ENCODE peak calls at places on chromosomes 1 and 21, in nine cellular contexts. J is right atrium auricular region; X is IMR-90; T is HCT116; P is effector memory CD4-positive, alpha-beta T cell; M is uterus; K is astrocyte; L is right lobe of liver; U is AG04450. V is an unnamed sample.

GRCh38 chr1:43466403-43466802 is 12.7 kb upstream of the HYI start:
- DNase-seq in J (no peak), X (no peak), T (no peak), P (no peak), M (no peak), K (peak; percentile 38), L (no peak), U (no peak), V (no peak)

GRCh38 chr1:234612352-234613127 is 2.6 kb upstream of the IRF2BP2 start:
- DNase-seq in J (peak; percentile 94), X (peak; percentile 99), T (peak; percentile 97), P (peak; percentile 66), M (peak; percentile 89), K (peak; percentile 99), L (peak; percentile 93), U (peak; percentile 98), V (peak; percentile 62)

GRCh38 chr1:163320891-163321290 is 863 bp upstream of the NUF2 start:
- DNase-seq in J (no peak), X (no peak), T (no peak), P (no peak), M (no peak), K (no peak), L (no peak), U (no peak), V (no peak)

GRCh38 chr1:164064501-164064900 is 494.5 kb upstream of the PBX1 start:
- DNase-seq in J (no peak), X (no peak), T (no peak), P (no peak), M (no peak), K (no peak), L (no peak), U (no peak), V (no peak)

GRCh38 chr1:33982419-33982818 is 118.5 kb downstream of the HMGB4 start:
- DNase-seq in J (no peak), X (no peak), T (no peak), P (no peak), M (no peak), K (no peak), L (no peak), U (no peak), V (no peak)

GRCh38 chr1:224678168-224678567 is 62.1 kb downstream of the CNIH3 start:
- DNase-seq in J (no peak), X (no peak), T (no peak), P (no peak), M (no peak), K (no peak), L (no peak), U (no peak), V (no peak)

GRCh38 chr1:43199093-43199726 is 27.1 kb downstream of the CFAP57 start:
- DNase-seq in J (no peak), X (no peak), T (no peak), P (no peak), M (no peak), K (no peak), L (no peak), U (no peak), V (no peak)

GRCh38 chr1:91924146-91924545 is 25.1 kb upstream of the BRDT start:
- DNase-seq in J (no peak), X (peak; percentile 91), T (no peak), P (no peak), M (no peak), K (peak; percentile 86), L (no peak), U (peak; percentile 51), V (no peak)

GRCh38 chr21:37257526-37257966 is 9.6 kb downstream of the VPS26C start:
- DNase-seq in J (no peak), X (peak; percentile 24), T (no peak), P (no peak), M (peak; percentile 22), K (peak; percentile 24), L (peak; percentile 68), U (no peak), V (peak; percentile 51)

GRCh38 chr1:203282720-203283542 is 22.4 kb upstream of the BTG2 start:
- DNase-seq in J (peak; percentile 56), X (no peak), T (no peak), P (no peak), M (no peak), K (no peak), L (no peak), U (no peak), V (no peak)

GRCh38 chr1:231937013-231937754 is 310.6 kb downstream of the DISC1 start:
- DNase-seq in J (no peak), X (no peak), T (no peak), P (no peak), M (peak; percentile 17), K (no peak), L (no peak), U (no peak), V (no peak)

GRCh38 chr1:178940022-178940765 is 69.3 kb upstream of the ANGPTL1 start:
- DNase-seq in J (peak; percentile 53), X (peak; percentile 89), T (no peak), P (no peak), M (no peak), K (peak; percentile 75), L (no peak), U (peak; percentile 46), V (no peak)

GRCh38 chr1:99806882-99807281 is 40.4 kb upstream of the FRRS1 start:
- DNase-seq in J (no peak), X (no peak), T (no peak), P (no peak), M (no peak), K (no peak), L (no peak), U (no peak), V (no peak)

GRCh38 chr1:30478288-30478687 is 245.1 kb downstream of the MATN1 start:
- DNase-seq in J (no peak), X (no peak), T (no peak), P (no peak), M (no peak), K (no peak), L (no peak), U (no peak), V (no peak)

GRCh38 chr1:22143065-22143514 is at the start of gene WNT4:
- DNase-seq in J (no peak), X (no peak), T (no peak), P (peak; percentile 5), M (peak; percentile 54), K (peak; percentile 4), L (no peak), U (no peak), V (peak; percentile 24)

GRCh38 chr1:79777481-79778219 is 771.1 kb upstream of the ADGRL4 start:
- DNase-seq in J (no peak), X (no peak), T (no peak), P (no peak), M (no peak), K (no peak), L (no peak), U (no peak), V (no peak)

GRCh38 chr1:45485949-45486348 is 5.0 kb downstream of the TESK2 start:
- DNase-seq in J (no peak), X (no peak), T (no peak), P (no peak), M (no peak), K (no peak), L (no peak), U (no peak), V (no peak)

GRCh38 chr1:50853325-50853724 is 106.7 kb downstream of the FAF1 start:
- DNase-seq in J (no peak), X (no peak), T (no peak), P (no peak), M (no peak), K (no peak), L (no peak), U (no peak), V (no peak)

GRCh38 chr21:43299441-43300277 is 127.3 kb downstream of the SIK1 start:
- DNase-seq in J (peak; percentile 80), X (no peak), T (no peak), P (no peak), M (no peak), K (no peak), L (peak; percentile 46), U (no peak), V (no peak)

DNA sequence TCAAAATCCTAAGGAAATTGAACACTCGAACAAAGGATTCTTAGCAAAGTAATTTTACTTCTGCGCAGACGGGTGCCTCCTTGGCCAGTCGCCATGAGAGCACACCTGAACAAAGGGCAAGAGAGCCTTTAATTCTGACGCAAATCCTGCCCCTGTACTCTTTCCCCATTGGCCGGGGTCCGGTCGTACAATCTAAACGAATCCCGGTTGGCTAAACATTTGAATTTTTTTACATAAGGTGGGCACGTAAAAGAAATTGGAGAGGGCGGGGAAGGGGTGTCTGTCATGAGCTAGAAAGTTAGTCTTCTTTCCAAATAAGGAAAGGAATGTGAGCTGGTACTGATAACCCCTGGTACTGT is 8.2 kb upstream of the IL22RA1 start:
- DNase-seq in J (no peak), X (no peak), T (no peak), P (no peak), M (no peak), K (no peak), L (peak; percentile 81), U (no peak), V (no peak)
- H3K4me3 ChIP-seq in J (no peak overlapping the region), X (no peak overlapping the region), T (no peak overlapping the region), P (no peak overlapping the region), M (no peak overlapping the region), K (no peak overlapping the region), L (peak overlapping the region; percentile 17), U (no peak overlapping the region), V (no peak overlapping the region)

DNA sequence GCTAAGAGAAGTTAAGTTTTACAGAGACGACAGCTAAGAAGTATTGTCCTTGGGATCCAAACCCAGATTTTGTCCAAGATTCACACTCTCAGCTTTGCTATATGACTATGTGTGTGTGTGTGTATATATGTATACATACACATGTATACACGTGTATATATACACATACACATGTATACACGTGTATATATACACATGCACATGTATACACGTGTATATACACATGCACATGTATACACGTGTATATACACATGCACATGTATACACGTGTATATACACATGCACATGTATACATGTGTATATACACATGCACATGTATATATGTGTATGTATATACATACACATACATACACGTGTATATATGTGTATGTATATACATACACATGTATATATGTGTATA is 3.9 kb upstream of the CACHD1 start:
- DNase-seq in J (no peak), X (no peak), T (no peak), P (no peak), M (no peak), K (no peak), L (no peak), U (no peak), V (no peak)
- H3K27me3 ChIP-seq in J (no peaks in the 10 kb centered on the region), X (peaks cover 15% of the 10 kb centered on the region), T (no peaks in the 10 kb centered on the region), P (peaks cover 11% of the 10 kb centered on the region), M (no peaks in the 10 kb centered on the region), K (peaks cover 7% of the 10 kb centered on the region), L (no peaks in the 10 kb centered on the region), U (peaks cover 16% of the 10 kb centered on the region), V (no peaks in the 10 kb centered on the region)

GRCh38 chr1:202244841-202245261 is 51.3 kb downstream of the LGR6 start:
- DNase-seq in J (no peak), X (no peak), T (no peak), P (no peak), M (no peak), K (no peak), L (peak; percentile 20), U (no peak), V (no peak)
- H3K9me3 ChIP-seq in J (no peaks in the 10 kb centered on the region), X (no peaks in the 10 kb centered on the region), T (no peaks in the 10 kb centered on the region), P (no peaks in the 10 kb centered on the region), M (no peaks in the 10 kb centered on the region), K (no peaks in the 10 kb centered on the region), L (no peaks in the 10 kb centered on the region), U (no peaks in the 10 kb centered on the region), V (no peaks in the 10 kb centered on the region)

DNA sequence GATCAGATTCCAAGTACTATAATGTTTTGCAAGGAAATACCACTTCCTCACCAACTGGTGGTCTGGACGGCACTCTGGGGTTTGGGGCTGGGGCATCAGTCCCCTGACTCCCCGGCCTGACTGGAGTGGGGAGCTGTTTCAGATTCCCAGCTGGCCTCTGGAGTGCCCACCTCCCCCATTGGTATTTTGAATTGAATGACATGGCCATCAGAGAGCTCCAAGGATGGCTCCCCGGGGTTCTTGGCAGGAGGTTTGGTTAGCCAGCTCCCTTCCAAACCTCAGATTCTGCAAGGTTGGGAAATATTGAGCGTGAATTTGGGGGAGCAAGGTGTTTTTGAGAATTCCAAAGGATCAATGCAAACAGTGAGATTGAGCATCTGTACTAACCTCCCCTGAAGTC is 2.2 kb upstream of the INAVA start:
- DNase-seq in J (no peak), X (no peak), T (no peak), P (no peak), M (no peak), K (no peak), L (no peak), U (no peak), V (no peak)
- H3K4me3 ChIP-seq in J (no peak overlapping the region), X (no peak overlapping the region), T (peak overlapping the region; percentile 72), P (no peak overlapping the region), M (no peak overlapping the region), K (no peak overlapping the region), L (no peak overlapping the region), U (no peak overlapping the region), V (no peak overlapping the region)